ENCODE peak calls at places on chromosomes 13 and 19, in nine cellular contexts. One of them, this sample, is unnamed.

GRCh38 chr13:101700598-101700997 is 248.1 kb downstream of the ITGBL1 start:
- DNase-seq in psoas muscle: no peak
- DNase-seq in pancreas: no peak
- DNase-seq in AG04450: no peak
- DNase-seq in neural crest cell: no peak
- DNase-seq in GM12878: no peak
- DNase-seq in heart left ventricle: no peak
- DNase-seq in fibroblast of pulmonary artery: peak; percentile 52
- DNase-seq in progenitor cell of endocrine pancreas: no peak
- DNase-seq in this sample: no peak

GRCh38 chr19:54426291-54426918 is 11.1 kb downstream of the TTYH1 start:
- DNase-seq in psoas muscle: no peak
- DNase-seq in pancreas: no peak
- DNase-seq in AG04450: no peak
- DNase-seq in neural crest cell: no peak
- DNase-seq in GM12878: no peak
- DNase-seq in heart left ventricle: no peak
- DNase-seq in fibroblast of pulmonary artery: no peak
- DNase-seq in progenitor cell of endocrine pancreas: no peak
- DNase-seq in this sample: no peak

GRCh38 chr13:113835461-113836274 is 28.2 kb downstream of the GAS6 start:
- DNase-seq in psoas muscle: peak; percentile 15
- DNase-seq in pancreas: peak; percentile 35
- DNase-seq in AG04450: peak; percentile 47
- DNase-seq in neural crest cell: no peak
- DNase-seq in GM12878: no peak
- DNase-seq in heart left ventricle: no peak
- DNase-seq in fibroblast of pulmonary artery: peak; percentile 44
- DNase-seq in progenitor cell of endocrine pancreas: no peak
- DNase-seq in this sample: peak; percentile 82

GRCh38 chr13:91133941-91134772 is 213.3 kb upstream of the MIR17HG start:
- DNase-seq in psoas muscle: no peak
- DNase-seq in pancreas: no peak
- DNase-seq in AG04450: peak; percentile 4
- DNase-seq in neural crest cell: peak; percentile 53
- DNase-seq in GM12878: no peak
- DNase-seq in heart left ventricle: peak; percentile 23
- DNase-seq in fibroblast of pulmonary artery: peak; percentile 79
- DNase-seq in progenitor cell of endocrine pancreas: peak; percentile 17
- DNase-seq in this sample: peak; percentile 47

GRCh38 chr19:43798546-43799409 is 3.5 kb downstream of the LYPD5 start:
- DNase-seq in psoas muscle: peak; percentile 42
- DNase-seq in pancreas: peak; percentile 53
- DNase-seq in AG04450: no peak
- DNase-seq in neural crest cell: no peak
- DNase-seq in GM12878: no peak
- DNase-seq in heart left ventricle: no peak
- DNase-seq in fibroblast of pulmonary artery: no peak
- DNase-seq in progenitor cell of endocrine pancreas: peak; percentile 28
- DNase-seq in this sample: no peak

GRCh38 chr13:32016119-32016518 is 15.5 kb upstream of the FRY start:
- DNase-seq in psoas muscle: no peak
- DNase-seq in pancreas: no peak
- DNase-seq in AG04450: no peak
- DNase-seq in neural crest cell: no peak
- DNase-seq in GM12878: no peak
- DNase-seq in heart left ventricle: no peak
- DNase-seq in fibroblast of pulmonary artery: no peak
- DNase-seq in progenitor cell of endocrine pancreas: no peak
- DNase-seq in this sample: no peak

GRCh38 chr19:43564800-43565199 is 10.5 kb downstream of the XRCC1 start:
- DNase-seq in psoas muscle: no peak
- DNase-seq in pancreas: no peak
- DNase-seq in AG04450: no peak
- DNase-seq in neural crest cell: no peak
- DNase-seq in GM12878: no peak
- DNase-seq in heart left ventricle: no peak
- DNase-seq in fibroblast of pulmonary artery: no peak
- DNase-seq in progenitor cell of endocrine pancreas: no peak
- DNase-seq in this sample: no peak

GRCh38 chr19:10544242-10544752 is 593 bp downstream of the ATG4D start:
- DNase-seq in psoas muscle: no peak
- DNase-seq in pancreas: peak; percentile 78
- DNase-seq in AG04450: no peak
- DNase-seq in neural crest cell: no peak
- DNase-seq in GM12878: no peak
- DNase-seq in heart left ventricle: peak; percentile 38
- DNase-seq in fibroblast of pulmonary artery: no peak
- DNase-seq in progenitor cell of endocrine pancreas: peak; percentile 25
- DNase-seq in this sample: no peak

GRCh38 chr13:42260885-42261654 is 10.9 kb upstream of the AKAP11 start:
- DNase-seq in psoas muscle: no peak
- DNase-seq in pancreas: no peak
- DNase-seq in AG04450: no peak
- DNase-seq in neural crest cell: no peak
- DNase-seq in GM12878: no peak
- DNase-seq in heart left ventricle: no peak
- DNase-seq in fibroblast of pulmonary artery: no peak
- DNase-seq in progenitor cell of endocrine pancreas: no peak
- DNase-seq in this sample: no peak

GRCh38 chr13:53749306-53749705 is 720.7 kb downstream of the OLFM4 start:
- DNase-seq in psoas muscle: no peak
- DNase-seq in pancreas: no peak
- DNase-seq in AG04450: no peak
- DNase-seq in neural crest cell: no peak
- DNase-seq in GM12878: no peak
- DNase-seq in heart left ventricle: no peak
- DNase-seq in fibroblast of pulmonary artery: no peak
- DNase-seq in progenitor cell of endocrine pancreas: no peak
- DNase-seq in this sample: no peak

GRCh38 chr13:53743906-53744305 is 715.3 kb downstream of the OLFM4 start:
- DNase-seq in psoas muscle: no peak
- DNase-seq in pancreas: no peak
- DNase-seq in AG04450: no peak
- DNase-seq in neural crest cell: no peak
- DNase-seq in GM12878: no peak
- DNase-seq in heart left ventricle: no peak
- DNase-seq in fibroblast of pulmonary artery: no peak
- DNase-seq in progenitor cell of endocrine pancreas: no peak
- DNase-seq in this sample: no peak
- TF ChIP-seq CTCF in psoas muscle: no peak
- TF ChIP-seq CTCF in pancreas: no peak
- TF ChIP-seq CTCF in AG04450: no peak
- TF ChIP-seq CTCF in neural crest cell: no peak
- TF ChIP-seq CTCF in GM12878: no peak
- TF ChIP-seq CTCF in heart left ventricle: no peak
- TF ChIP-seq CTCF in fibroblast of pulmonary artery: no peak
- TF ChIP-seq CTCF in progenitor cell of endocrine pancreas: no peak
- TF ChIP-seq CTCF in this sample: no peak

DNA sequence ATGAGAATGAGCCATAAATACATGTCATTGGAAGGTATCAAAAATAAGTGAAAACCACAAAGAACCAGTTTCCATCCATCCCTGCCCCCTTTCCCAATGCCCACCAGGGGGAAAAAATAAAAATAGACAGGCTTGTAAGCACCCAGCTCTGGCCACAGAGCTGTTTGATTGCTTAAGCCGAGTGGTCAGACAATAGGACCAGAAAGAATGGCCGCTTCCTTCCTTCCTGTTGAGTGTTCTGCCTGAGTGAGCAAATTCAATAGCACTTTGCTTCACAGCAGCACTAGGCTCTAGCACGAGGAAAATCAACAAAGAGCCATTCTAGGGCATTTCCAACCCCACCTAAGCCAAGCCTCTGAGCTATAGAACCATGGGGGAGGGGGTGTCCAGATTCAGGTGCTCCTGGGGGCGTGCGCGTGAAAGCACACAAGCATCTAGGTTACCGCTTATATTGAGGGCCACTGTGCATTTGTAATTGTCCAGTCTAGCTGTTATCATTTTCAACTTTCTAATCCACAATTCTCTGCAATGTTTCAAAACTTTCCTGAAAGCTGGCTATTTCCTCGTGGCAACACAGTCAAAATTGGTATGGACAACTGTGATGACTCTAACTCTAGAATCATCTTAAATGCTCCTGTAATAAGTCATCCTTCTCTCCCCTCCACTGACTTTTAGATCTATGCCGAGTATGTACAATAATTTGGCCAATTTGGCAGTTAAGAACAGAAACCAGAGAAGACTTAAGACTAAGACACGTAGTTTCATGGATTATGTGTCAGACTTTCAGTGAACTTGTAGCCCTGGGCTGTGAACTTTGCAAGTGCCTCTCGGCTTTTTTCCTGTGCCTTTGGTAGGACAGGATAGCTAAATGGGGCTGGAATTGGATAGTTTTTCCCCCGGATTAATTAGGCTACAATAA is 64.3 kb downstream of the SPRY2 start:
- DNase-seq in psoas muscle: no peak
- DNase-seq in pancreas: no peak
- DNase-seq in AG04450: no peak
- DNase-seq in neural crest cell: peak; percentile 48
- DNase-seq in GM12878: no peak
- DNase-seq in heart left ventricle: peak; percentile 27
- DNase-seq in fibroblast of pulmonary artery: peak; percentile 75
- DNase-seq in progenitor cell of endocrine pancreas: no peak
- DNase-seq in this sample: peak; percentile 64
- TF ChIP-seq CTCF in psoas muscle: peak; percentile 4
- TF ChIP-seq CTCF in pancreas: no peak
- TF ChIP-seq CTCF in AG04450: no peak
- TF ChIP-seq CTCF in neural crest cell: no peak
- TF ChIP-seq CTCF in GM12878: no peak
- TF ChIP-seq CTCF in heart left ventricle: no peak
- TF ChIP-seq CTCF in fibroblast of pulmonary artery: peak; percentile 22
- TF ChIP-seq CTCF in progenitor cell of endocrine pancreas: peak; percentile 14
- TF ChIP-seq CTCF in this sample: peak; percentile 10

DNA sequence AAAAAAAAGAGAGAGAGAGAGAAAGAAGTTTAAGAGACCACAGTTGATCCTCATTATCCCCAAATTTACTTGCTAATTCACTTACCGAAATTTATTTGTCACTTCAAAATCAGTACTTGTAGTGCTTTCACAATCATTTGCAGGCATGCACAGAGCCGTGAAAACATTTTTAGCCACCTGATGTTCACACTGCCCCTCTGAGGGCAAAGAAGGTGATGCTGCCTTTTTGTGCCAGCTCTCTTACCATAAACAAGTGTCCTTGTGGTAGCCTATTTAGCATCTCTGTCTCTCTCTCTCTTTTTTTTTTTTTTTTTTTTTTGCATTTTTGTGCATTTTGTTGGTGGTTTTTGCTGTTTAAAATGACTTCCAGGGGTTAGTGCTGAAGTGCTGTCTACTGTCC is 24.0 kb upstream of the CASP14 start:
- DNase-seq in psoas muscle: no peak
- DNase-seq in pancreas: no peak
- DNase-seq in AG04450: no peak
- DNase-seq in neural crest cell: no peak
- DNase-seq in GM12878: no peak
- DNase-seq in heart left ventricle: no peak
- DNase-seq in fibroblast of pulmonary artery: no peak
- DNase-seq in progenitor cell of endocrine pancreas: no peak
- DNase-seq in this sample: no peak
- TF ChIP-seq CTCF in psoas muscle: no peak
- TF ChIP-seq CTCF in pancreas: no peak
- TF ChIP-seq CTCF in AG04450: no peak
- TF ChIP-seq CTCF in neural crest cell: peak; percentile 27
- TF ChIP-seq CTCF in GM12878: peak; percentile 36
- TF ChIP-seq CTCF in heart left ventricle: no peak
- TF ChIP-seq CTCF in fibroblast of pulmonary artery: no peak
- TF ChIP-seq CTCF in progenitor cell of endocrine pancreas: no peak
- TF ChIP-seq CTCF in this sample: no peak

GRCh38 chr13:46184277-46184699 is 2.3 kb upstream of the LCP1 start:
- DNase-seq in psoas muscle: peak; percentile 19
- DNase-seq in pancreas: no peak
- DNase-seq in AG04450: no peak
- DNase-seq in neural crest cell: peak; percentile 33
- DNase-seq in GM12878: no peak
- DNase-seq in heart left ventricle: no peak
- DNase-seq in fibroblast of pulmonary artery: peak; percentile 19
- DNase-seq in progenitor cell of endocrine pancreas: no peak
- DNase-seq in this sample: no peak
- TF ChIP-seq CTCF in psoas muscle: peak; percentile 15
- TF ChIP-seq CTCF in pancreas: no peak
- TF ChIP-seq CTCF in AG04450: peak; percentile 33
- TF ChIP-seq CTCF in neural crest cell: peak; percentile 59
- TF ChIP-seq CTCF in GM12878: peak; percentile 89
- TF ChIP-seq CTCF in heart left ventricle: peak; percentile 35
- TF ChIP-seq CTCF in fibroblast of pulmonary artery: peak; percentile 54
- TF ChIP-seq CTCF in progenitor cell of endocrine pancreas: peak; percentile 58
- TF ChIP-seq CTCF in this sample: peak; percentile 67

GRCh38 chr19:13033244-13033643 is 38.0 kb downstream of the NFIX start:
- DNase-seq in psoas muscle: no peak
- DNase-seq in pancreas: no peak
- DNase-seq in AG04450: no peak
- DNase-seq in neural crest cell: no peak
- DNase-seq in GM12878: no peak
- DNase-seq in heart left ventricle: no peak
- DNase-seq in fibroblast of pulmonary artery: no peak
- DNase-seq in progenitor cell of endocrine pancreas: no peak
- DNase-seq in this sample: no peak
- TF ChIP-seq CTCF in psoas muscle: no peak
- TF ChIP-seq CTCF in pancreas: no peak
- TF ChIP-seq CTCF in AG04450: peak; percentile 17
- TF ChIP-seq CTCF in neural crest cell: no peak
- TF ChIP-seq CTCF in GM12878: peak; percentile 16
- TF ChIP-seq CTCF in heart left ventricle: peak; percentile 14
- TF ChIP-seq CTCF in fibroblast of pulmonary artery: peak; percentile 19
- TF ChIP-seq CTCF in progenitor cell of endocrine pancreas: no peak
- TF ChIP-seq CTCF in this sample: peak; percentile 41

GRCh38 chr19:44814132-44814470 is 5.2 kb downstream of the BCAM start:
- DNase-seq in psoas muscle: no peak
- DNase-seq in pancreas: no peak
- DNase-seq in AG04450: no peak
- DNase-seq in neural crest cell: no peak
- DNase-seq in GM12878: no peak
- DNase-seq in heart left ventricle: no peak
- DNase-seq in fibroblast of pulmonary artery: no peak
- DNase-seq in progenitor cell of endocrine pancreas: no peak
- DNase-seq in this sample: no peak

GRCh38 chr19:44814517-44814916 is 5.6 kb downstream of the BCAM start:
- DNase-seq in psoas muscle: no peak
- DNase-seq in pancreas: no peak
- DNase-seq in AG04450: no peak
- DNase-seq in neural crest cell: no peak
- DNase-seq in GM12878: no peak
- DNase-seq in heart left ventricle: no peak
- DNase-seq in fibroblast of pulmonary artery: no peak
- DNase-seq in progenitor cell of endocrine pancreas: no peak
- DNase-seq in this sample: no peak

GRCh38 chr19:44812142-44812718 is 3.3 kb downstream of the BCAM start:
- DNase-seq in psoas muscle: no peak
- DNase-seq in pancreas: no peak
- DNase-seq in AG04450: no peak
- DNase-seq in neural crest cell: no peak
- DNase-seq in GM12878: no peak
- DNase-seq in heart left ventricle: no peak
- DNase-seq in fibroblast of pulmonary artery: no peak
- DNase-seq in progenitor cell of endocrine pancreas: no peak
- DNase-seq in this sample: no peak

GRCh38 chr19:44810555-44811447 is 1.9 kb downstream of the BCAM start:
- DNase-seq in psoas muscle: no peak
- DNase-seq in pancreas: no peak
- DNase-seq in AG04450: no peak
- DNase-seq in neural crest cell: no peak
- DNase-seq in GM12878: no peak
- DNase-seq in heart left ventricle: no peak
- DNase-seq in fibroblast of pulmonary artery: no peak
- DNase-seq in progenitor cell of endocrine pancreas: no peak
- DNase-seq in this sample: no peak

GRCh38 chr19:44813331-44814131 is 4.6 kb downstream of the BCAM start:
- DNase-seq in psoas muscle: no peak
- DNase-seq in pancreas: no peak
- DNase-seq in AG04450: no peak
- DNase-seq in neural crest cell: no peak
- DNase-seq in GM12878: no peak
- DNase-seq in heart left ventricle: no peak
- DNase-seq in fibroblast of pulmonary artery: no peak
- DNase-seq in progenitor cell of endocrine pancreas: no peak
- DNase-seq in this sample: no peak
- TF ChIP-seq CTCF in psoas muscle: no peak
- TF ChIP-seq CTCF in pancreas: no peak
- TF ChIP-seq CTCF in AG04450: no peak
- TF ChIP-seq CTCF in neural crest cell: no peak
- TF ChIP-seq CTCF in GM12878: no peak
- TF ChIP-seq CTCF in heart left ventricle: no peak
- TF ChIP-seq CTCF in fibroblast of pulmonary artery: no peak
- TF ChIP-seq CTCF in progenitor cell of endocrine pancreas: no peak
- TF ChIP-seq CTCF in this sample: no peak

This sample was measured in HFFc6.